ENCODE peak calls at places on chromosomes 13 and 19, in eight cellular contexts. One of them, this sample, is unnamed.

GRCh38 chr13:48808689-48809088 is 155.0 kb downstream of the CYSLTR2 start:
- DNase-seq in left lung: no peak
- DNase-seq in osteoblast: peak; percentile 59
- DNase-seq in hepatocyte: peak; percentile 15
- DNase-seq in CD8-positive, alpha-beta memory T cell: no peak
- DNase-seq in neuronal stem cell: no peak
- DNase-seq in lung: no peak
- DNase-seq in tibial nerve: no peak
- DNase-seq in this sample: no peak

GRCh38 chr13:20873348-20873747 is 29.2 kb downstream of the XPO4 start:
- DNase-seq in left lung: no peak
- DNase-seq in osteoblast: peak; percentile 14
- DNase-seq in hepatocyte: no peak
- DNase-seq in CD8-positive, alpha-beta memory T cell: no peak
- DNase-seq in neuronal stem cell: peak; percentile 38
- DNase-seq in lung: no peak
- DNase-seq in tibial nerve: no peak
- DNase-seq in this sample: no peak

GRCh38 chr13:59259416-59260000 is 904.2 kb downstream of the DIAPH3 start:
- DNase-seq in left lung: no peak
- DNase-seq in osteoblast: no peak
- DNase-seq in hepatocyte: no peak
- DNase-seq in CD8-positive, alpha-beta memory T cell: no peak
- DNase-seq in neuronal stem cell: no peak
- DNase-seq in lung: no peak
- DNase-seq in tibial nerve: no peak
- DNase-seq in this sample: no peak

GRCh38 chr13:77696006-77696862 is 1.3 kb upstream of the SLAIN1 start:
- DNase-seq in left lung: no peak
- DNase-seq in osteoblast: no peak
- DNase-seq in hepatocyte: peak; percentile 34
- DNase-seq in CD8-positive, alpha-beta memory T cell: no peak
- DNase-seq in neuronal stem cell: peak; percentile 37
- DNase-seq in lung: no peak
- DNase-seq in tibial nerve: no peak
- DNase-seq in this sample: no peak

GRCh38 chr19:52535831-52536800 is 8.6 kb downstream of the ZNF808 start:
- DNase-seq in left lung: peak; percentile 87
- DNase-seq in osteoblast: peak; percentile 82
- DNase-seq in hepatocyte: peak; percentile 94
- DNase-seq in CD8-positive, alpha-beta memory T cell: peak; percentile 91
- DNase-seq in neuronal stem cell: peak; percentile 82
- DNase-seq in lung: peak; percentile 82
- DNase-seq in tibial nerve: peak; percentile 79
- DNase-seq in this sample: peak; percentile 87

GRCh38 chr13:98606296-98606695 is 29.4 kb upstream of the STK24 start:
- DNase-seq in left lung: no peak
- DNase-seq in osteoblast: peak; percentile 25
- DNase-seq in hepatocyte: no peak
- DNase-seq in CD8-positive, alpha-beta memory T cell: no peak
- DNase-seq in neuronal stem cell: no peak
- DNase-seq in lung: no peak
- DNase-seq in tibial nerve: no peak
- DNase-seq in this sample: no peak

GRCh38 chr19:48872884-48873475 is 759 bp downstream of the PPP1R15A start:
- DNase-seq in left lung: peak; percentile 88
- DNase-seq in osteoblast: peak; percentile 95
- DNase-seq in hepatocyte: peak; percentile 95
- DNase-seq in CD8-positive, alpha-beta memory T cell: peak; percentile 66
- DNase-seq in neuronal stem cell: peak; percentile 84
- DNase-seq in lung: peak; percentile 89
- DNase-seq in tibial nerve: peak; percentile 95
- DNase-seq in this sample: peak; percentile 89

GRCh38 chr13:32116210-32116609 is 84.6 kb downstream of the FRY start:
- DNase-seq in left lung: no peak
- DNase-seq in osteoblast: no peak
- DNase-seq in hepatocyte: no peak
- DNase-seq in CD8-positive, alpha-beta memory T cell: no peak
- DNase-seq in neuronal stem cell: no peak
- DNase-seq in lung: no peak
- DNase-seq in tibial nerve: no peak
- DNase-seq in this sample: no peak

GRCh38 chr19:29528350-29528945 is 2.7 kb downstream of the VSTM2B start:
- DNase-seq in left lung: peak; percentile 35
- DNase-seq in osteoblast: peak; percentile 100
- DNase-seq in hepatocyte: peak; percentile 88
- DNase-seq in CD8-positive, alpha-beta memory T cell: peak; percentile 14
- DNase-seq in neuronal stem cell: peak; percentile 81
- DNase-seq in lung: no peak
- DNase-seq in tibial nerve: peak; percentile 39
- DNase-seq in this sample: peak; percentile 32

GRCh38 chr13:28707629-28708427 is 10.9 kb downstream of the SLC46A3 start:
- DNase-seq in left lung: no peak
- DNase-seq in osteoblast: no peak
- DNase-seq in hepatocyte: peak; percentile 27
- DNase-seq in CD8-positive, alpha-beta memory T cell: no peak
- DNase-seq in neuronal stem cell: no peak
- DNase-seq in lung: no peak
- DNase-seq in tibial nerve: no peak
- DNase-seq in this sample: no peak

GRCh38 chr19:17680235-17680722 is 7.9 kb downstream of the UNC13A start:
- DNase-seq in left lung: peak; percentile 63
- DNase-seq in osteoblast: peak; percentile 96
- DNase-seq in hepatocyte: peak; percentile 86
- DNase-seq in CD8-positive, alpha-beta memory T cell: peak; percentile 50
- DNase-seq in neuronal stem cell: no peak
- DNase-seq in lung: peak; percentile 42
- DNase-seq in tibial nerve: peak; percentile 45
- DNase-seq in this sample: peak; percentile 41

GRCh38 chr19:47158367-47158791 is 27.7 kb downstream of the SAE1 start:
- DNase-seq in left lung: no peak
- DNase-seq in osteoblast: no peak
- DNase-seq in hepatocyte: no peak
- DNase-seq in CD8-positive, alpha-beta memory T cell: no peak
- DNase-seq in neuronal stem cell: no peak
- DNase-seq in lung: no peak
- DNase-seq in tibial nerve: peak; percentile 10
- DNase-seq in this sample: no peak

GRCh38 chr19:47225746-47226425 is 5.1 kb downstream of the BBC3 start:
- DNase-seq in left lung: peak; percentile 88
- DNase-seq in osteoblast: peak; percentile 99
- DNase-seq in hepatocyte: peak; percentile 97
- DNase-seq in CD8-positive, alpha-beta memory T cell: peak; percentile 86
- DNase-seq in neuronal stem cell: peak; percentile 87
- DNase-seq in lung: peak; percentile 83
- DNase-seq in tibial nerve: peak; percentile 79
- DNase-seq in this sample: peak; percentile 82

GRCh38 chr19:4295972-4296771 is 6.0 kb downstream of the TMIGD2 start:
- DNase-seq in left lung: no peak
- DNase-seq in osteoblast: peak; percentile 6
- DNase-seq in hepatocyte: no peak
- DNase-seq in CD8-positive, alpha-beta memory T cell: no peak
- DNase-seq in neuronal stem cell: no peak
- DNase-seq in lung: no peak
- DNase-seq in tibial nerve: no peak
- DNase-seq in this sample: no peak

GRCh38 chr13:33125821-33126570 is 109.8 kb downstream of the KL start:
- DNase-seq in left lung: no peak
- DNase-seq in osteoblast: peak; percentile 93
- DNase-seq in hepatocyte: peak; percentile 82
- DNase-seq in CD8-positive, alpha-beta memory T cell: no peak
- DNase-seq in neuronal stem cell: peak; percentile 27
- DNase-seq in lung: peak; percentile 59
- DNase-seq in tibial nerve: peak; percentile 77
- DNase-seq in this sample: no peak

GRCh38 chr13:49308104-49308875 is 60.6 kb downstream of the CDADC1 start:
- DNase-seq in left lung: peak; percentile 64
- DNase-seq in osteoblast: peak; percentile 90
- DNase-seq in hepatocyte: peak; percentile 28
- DNase-seq in CD8-positive, alpha-beta memory T cell: no peak
- DNase-seq in neuronal stem cell: no peak
- DNase-seq in lung: peak; percentile 72
- DNase-seq in tibial nerve: peak; percentile 89
- DNase-seq in this sample: no peak

GRCh38 chr13:32031025-32031814 is at the start of gene FRY:
- DNase-seq in left lung: peak; percentile 77
- DNase-seq in osteoblast: peak; percentile 89
- DNase-seq in hepatocyte: peak; percentile 83
- DNase-seq in CD8-positive, alpha-beta memory T cell: peak; percentile 17
- DNase-seq in neuronal stem cell: peak; percentile 74
- DNase-seq in lung: peak; percentile 51
- DNase-seq in tibial nerve: peak; percentile 27
- DNase-seq in this sample: peak; percentile 67

GRCh38 chr13:40116008-40116407 is 460.5 kb downstream of the COG6 start:
- DNase-seq in left lung: peak; percentile 45
- DNase-seq in osteoblast: peak; percentile 63
- DNase-seq in hepatocyte: peak; percentile 84
- DNase-seq in CD8-positive, alpha-beta memory T cell: peak; percentile 16
- DNase-seq in neuronal stem cell: no peak
- DNase-seq in lung: no peak
- DNase-seq in tibial nerve: peak; percentile 34
- DNase-seq in this sample: peak; percentile 38

GRCh38 chr13:61316647-61317046 is 99.0 kb downstream of the PCDH20 start:
- DNase-seq in left lung: no peak
- DNase-seq in osteoblast: no peak
- DNase-seq in hepatocyte: no peak
- DNase-seq in CD8-positive, alpha-beta memory T cell: no peak
- DNase-seq in neuronal stem cell: no peak
- DNase-seq in lung: no peak
- DNase-seq in tibial nerve: no peak
- DNase-seq in this sample: no peak

GRCh38 chr13:112326821-112327370 is 49.3 kb upstream of the SPACA7 start:
- DNase-seq in left lung: no peak
- DNase-seq in osteoblast: no peak
- DNase-seq in hepatocyte: no peak
- DNase-seq in CD8-positive, alpha-beta memory T cell: no peak
- DNase-seq in neuronal stem cell: no peak
- DNase-seq in lung: no peak
- DNase-seq in tibial nerve: no peak
- DNase-seq in this sample: no peak

GRCh38 chr19:4622695-4623421 is 16.5 kb upstream of the TNFAIP8L1 start:
- DNase-seq in left lung: no peak
- DNase-seq in osteoblast: peak; percentile 78
- DNase-seq in hepatocyte: peak; percentile 30
- DNase-seq in CD8-positive, alpha-beta memory T cell: no peak
- DNase-seq in neuronal stem cell: no peak
- DNase-seq in lung: no peak
- DNase-seq in tibial nerve: no peak
- DNase-seq in this sample: no peak

GRCh38 chr19:33293255-33294057 is 8.9 kb downstream of the CEBPA start:
- DNase-seq in left lung: no peak
- DNase-seq in osteoblast: peak; percentile 99
- DNase-seq in hepatocyte: peak; percentile 80
- DNase-seq in CD8-positive, alpha-beta memory T cell: no peak
- DNase-seq in neuronal stem cell: no peak
- DNase-seq in lung: no peak
- DNase-seq in tibial nerve: no peak
- DNase-seq in this sample: no peak

GRCh38 chr13:20174656-20175405 is 14.0 kb upstream of the GJA3 start:
- DNase-seq in left lung: peak; percentile 94
- DNase-seq in osteoblast: peak; percentile 97
- DNase-seq in hepatocyte: peak; percentile 95
- DNase-seq in CD8-positive, alpha-beta memory T cell: no peak
- DNase-seq in neuronal stem cell: no peak
- DNase-seq in lung: peak; percentile 87
- DNase-seq in tibial nerve: peak; percentile 75
- DNase-seq in this sample: no peak

GRCh38 chr13:48112896-48113525 is 18.1 kb upstream of the MED4 start:
- DNase-seq in left lung: no peak
- DNase-seq in osteoblast: no peak
- DNase-seq in hepatocyte: no peak
- DNase-seq in CD8-positive, alpha-beta memory T cell: no peak
- DNase-seq in neuronal stem cell: no peak
- DNase-seq in lung: no peak
- DNase-seq in tibial nerve: no peak
- DNase-seq in this sample: no peak

GRCh38 chr13:60155978-60156377 is 7.8 kb downstream of the DIAPH3 start:
- DNase-seq in left lung: no peak
- DNase-seq in osteoblast: peak; percentile 31
- DNase-seq in hepatocyte: no peak
- DNase-seq in CD8-positive, alpha-beta memory T cell: no peak
- DNase-seq in neuronal stem cell: no peak
- DNase-seq in lung: no peak
- DNase-seq in tibial nerve: no peak
- DNase-seq in this sample: no peak

GRCh38 chr19:750640-751423 is at the start of gene MISP:
- DNase-seq in left lung: peak; percentile 76
- DNase-seq in osteoblast: no peak
- DNase-seq in hepatocyte: peak; percentile 92
- DNase-seq in CD8-positive, alpha-beta memory T cell: no peak
- DNase-seq in neuronal stem cell: no peak
- DNase-seq in lung: peak; percentile 52
- DNase-seq in tibial nerve: no peak
- DNase-seq in this sample: no peak
- H3K27ac ChIP-seq in left lung: peak within 1 kb of the TSS; percentile 53
- H3K27ac ChIP-seq in osteoblast: peak within 1 kb of the TSS; percentile 92
- H3K27ac ChIP-seq in hepatocyte: peak within 1 kb of the TSS; percentile 99
- H3K27ac ChIP-seq in CD8-positive, alpha-beta memory T cell: no peak within 1 kb of the TSS
- H3K27ac ChIP-seq in neuronal stem cell: no peak within 1 kb of the TSS
- H3K27ac ChIP-seq in lung: peak within 1 kb of the TSS; percentile 76
- H3K27ac ChIP-seq in tibial nerve: peak within 1 kb of the TSS; percentile 84
- H3K27ac ChIP-seq in this sample: no peak within 1 kb of the TSS

GRCh38 chr13:110700186-110700585 is 5.7 kb downstream of the CARS2 start:
- DNase-seq in left lung: no peak
- DNase-seq in osteoblast: no peak
- DNase-seq in hepatocyte: no peak
- DNase-seq in CD8-positive, alpha-beta memory T cell: no peak
- DNase-seq in neuronal stem cell: no peak
- DNase-seq in lung: no peak
- DNase-seq in tibial nerve: no peak
- DNase-seq in this sample: no peak
- H3K4me1 ChIP-seq in left lung: peaks cover 11% of the 10 kb centered on the region
- H3K4me1 ChIP-seq in osteoblast: peaks cover 34% of the 10 kb centered on the region
- H3K4me1 ChIP-seq in hepatocyte: no peaks in the 10 kb centered on the region
- H3K4me1 ChIP-seq in CD8-positive, alpha-beta memory T cell: peaks cover 14% of the 10 kb centered on the region
- H3K4me1 ChIP-seq in neuronal stem cell: peaks cover 7% of the 10 kb centered on the region
- H3K4me1 ChIP-seq in lung: peaks cover 9% of the 10 kb centered on the region
- H3K4me1 ChIP-seq in tibial nerve: peaks cover 21% of the 10 kb centered on the region
- H3K4me1 ChIP-seq in this sample: peaks cover 15% of the 10 kb centered on the region

GRCh38 chr19:40754611-40755247 is 3.7 kb downstream of the SNRPA start:
- DNase-seq in left lung: no peak
- DNase-seq in osteoblast: no peak
- DNase-seq in hepatocyte: peak; percentile 73
- DNase-seq in CD8-positive, alpha-beta memory T cell: no peak
- DNase-seq in neuronal stem cell: no peak
- DNase-seq in lung: no peak
- DNase-seq in tibial nerve: no peak
- DNase-seq in this sample: no peak
- H3K4me3 ChIP-seq in left lung: no peak overlapping the region
- H3K4me3 ChIP-seq in osteoblast: peak overlapping the region; percentile 23
- H3K4me3 ChIP-seq in hepatocyte: no peak overlapping the region
- H3K4me3 ChIP-seq in CD8-positive, alpha-beta memory T cell: peak overlapping the region; percentile 53
- H3K4me3 ChIP-seq in neuronal stem cell: no peak overlapping the region
- H3K4me3 ChIP-seq in lung: no peak overlapping the region
- H3K4me3 ChIP-seq in tibial nerve: no peak overlapping the region
- H3K4me3 ChIP-seq in this sample: peak overlapping the region; percentile 36

DNA sequence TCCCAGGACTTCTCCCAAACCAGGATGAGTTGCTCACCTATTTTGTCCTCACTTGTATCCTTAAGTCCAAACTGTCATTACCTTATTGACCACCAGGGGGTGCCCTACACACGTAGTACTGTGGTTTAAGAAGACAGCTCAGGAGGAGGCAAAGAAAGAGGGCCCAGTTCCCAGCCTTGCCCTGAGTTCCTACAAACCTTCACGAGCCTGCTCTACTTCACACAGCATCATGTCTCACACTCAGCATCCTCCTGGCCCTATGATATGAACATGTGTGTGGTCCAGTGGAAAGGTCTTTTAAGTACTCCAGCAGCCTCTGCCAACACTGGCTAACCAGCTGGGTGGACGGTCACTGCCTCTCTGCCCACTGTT is 8.1 kb upstream of the ZNF784 start:
- DNase-seq in left lung: peak; percentile 80
- DNase-seq in osteoblast: peak; percentile 93
- DNase-seq in hepatocyte: peak; percentile 98
- DNase-seq in CD8-positive, alpha-beta memory T cell: peak; percentile 88
- DNase-seq in neuronal stem cell: peak; percentile 92
- DNase-seq in lung: peak; percentile 94
- DNase-seq in tibial nerve: peak; percentile 100
- DNase-seq in this sample: peak; percentile 81
- H3K27ac ChIP-seq in left lung: no peak overlapping the region
- H3K27ac ChIP-seq in osteoblast: no peak overlapping the region
- H3K27ac ChIP-seq in hepatocyte: no peak overlapping the region
- H3K27ac ChIP-seq in CD8-positive, alpha-beta memory T cell: no peak overlapping the region
- H3K27ac ChIP-seq in neuronal stem cell: no peak overlapping the region
- H3K27ac ChIP-seq in lung: peak overlapping the region; percentile 64
- H3K27ac ChIP-seq in tibial nerve: peak overlapping the region; percentile 45
- H3K27ac ChIP-seq in this sample: peak overlapping the region; percentile 16